ENCODE peak calls at places on chromosome 5, in ten cellular contexts. Q is activated CD4-positive, alpha-beta T cell treated with anti-CD3 and anti-CD28 coated beads, Interleukin-2, amount 50 U/mL, for 1 hour; R is C1 segment of cervical spinal cord; H is endodermal cell; E is activated T-helper 1 cell treated with Interleukin-2 at 50 U/mL for 16 hours; J is foreskin melanocyte; X is CD4-positive, alpha-beta memory T cell; V is activated B cell treated with CpG ODN at 0.5 μM for 24 hours; F is stimulated activated CD4-positive, alpha-beta T cell treated with anti-CD3 and anti-CD28 coated beads, Interleukin-1b, Interleukin-23, amount 100 ng/mL, for 24 hours; D is fibroblast of lung. T is an unnamed sample.

GRCh38 chr5:177478711-177479646 is 5.5 kb upstream of the DBN1 start:
- DNase-seq in Q (no peak), R (peak), H (peak), E (no peak), J (no peak), X (no peak), V (no peak), F (no peak), D (peak), T (no peak)

GRCh38 chr5:176677209-176677931 is 30.1 kb downstream of the TSPAN17 start:
- DNase-seq in Q (no peak), R (no peak), H (no peak), E (no peak), J (no peak), X (no peak), V (no peak), F (no peak), D (no peak), T (no peak)

GRCh38 chr5:72244862-72245371 is 75.1 kb downstream of the MRPS27 start:
- DNase-seq in Q (no peak), R (no peak), H (peak), E (no peak), J (no peak), X (no peak), V (no peak), F (no peak), D (peak), T (no peak)

GRCh38 chr5:127011151-127011550 is 19.2 kb downstream of the MARCHF3 start:
- DNase-seq in Q (no peak), R (no peak), H (no peak), E (no peak), J (no peak), X (no peak), V (no peak), F (no peak), D (peak), T (no peak)

GRCh38 chr5:181167814-181168488 is 20.6 kb downstream of the OR2V2 start:
- DNase-seq in Q (no peak), R (no peak), H (peak), E (no peak), J (no peak), X (no peak), V (no peak), F (no peak), D (no peak), T (no peak)

GRCh38 chr5:111999286-111999685 is 242.3 kb upstream of the NREP start:
- DNase-seq in Q (no peak), R (no peak), H (no peak), E (no peak), J (no peak), X (no peak), V (no peak), F (no peak), D (peak), T (no peak)

GRCh38 chr5:35815089-35815936 is 41.4 kb upstream of the IL7R start:
- DNase-seq in Q (no peak), R (no peak), H (peak), E (no peak), J (no peak), X (no peak), V (no peak), F (no peak), D (peak), T (no peak)

GRCh38 chr5:143402464-143403356 is 776 bp downstream of the NR3C1 start:
- DNase-seq in Q (peak), R (peak), H (peak), E (peak), J (no peak), X (peak), V (peak), F (peak), D (peak), T (no peak)

T was measured in stimulated activated CD8-positive, alpha-beta memory T cell treated with anti-CD3 and anti-CD28 coated beads, Interleukin-15, amount 100 ng/mL, for 1 hour.